ENCODE peak calls at places on chromosomes 1 and 21, in six cellular contexts. R is suprapubic skin; W is ACHN; K is fibroblast of lung; H is colonic mucosa; A is stimulated activated CD8-positive, alpha-beta memory T cell treated with anti-CD3 and anti-CD28 coated beads, Interleukin-7, amount 100 ng/mL, for 4 hours. U is an unnamed sample.

GRCh38 chr1:19813651-19813960 is 1.5 kb downstream of the RNF186 start:
- DNase-seq in H (no peak), A (no peak), W (no peak), K (no peak), R (no peak), U (no peak)

GRCh38 chr1:24098907-24099637 is 12.9 kb downstream of the MYOM3 start:
- DNase-seq in R (no peak), K (no peak), A (no peak), W (no peak), H (no peak), U (no peak)

GRCh38 chr1:50300303-50300702 is 122.9 kb downstream of the DMRTA2 start:
- DNase-seq in H (no peak), K (no peak), W (no peak), A (no peak), R (no peak), U (no peak)

GRCh38 chr1:50651476-50652263 is 228.4 kb upstream of the DMRTA2 start:
- DNase-seq in W (no peak), A (no peak), K (no peak), R (no peak), H (no peak), U (no peak)

GRCh38 chr1:24319962-24320361 is 805 bp downstream of the GRHL3 start:
- DNase-seq in R (no peak), W (no peak), A (no peak), H (no peak), K (no peak), U (no peak)

GRCh38 chr1:53298163-53298685 is 29.6 kb downstream of the LRP8 start:
- DNase-seq in H (no peak), K (peak; percentile 70), A (no peak), W (no peak), R (no peak), U (no peak)

GRCh38 chr1:39105061-39105840 is 79.1 kb downstream of the NDUFS5 start:
- DNase-seq in R (peak; percentile 78), H (peak; percentile 82), W (peak; percentile 71), A (peak; percentile 58), K (peak; percentile 56), U (peak; percentile 43)

GRCh38 chr1:16617778-16618580 is 4.6 kb upstream of the NBPF1 start:
- DNase-seq in R (peak; percentile 63), K (no peak), H (peak; percentile 23), A (no peak), W (no peak), U (peak; percentile 5)

GRCh38 chr1:2404890-2405511 is 7.4 kb downstream of the PEX10 start:
- DNase-seq in A (no peak), W (no peak), R (no peak), K (peak; percentile 55), H (no peak), U (no peak)

GRCh38 chr1:116067564-116067887 is 43.7 kb upstream of the MAB21L3 start:
- DNase-seq in W (no peak), H (no peak), A (no peak), R (peak; percentile 74), K (peak; percentile 97), U (no peak)

GRCh38 chr1:109792056-109792831 is 28.5 kb upstream of the EPS8L3 start:
- DNase-seq in K (peak; percentile 92), A (no peak), R (peak; percentile 68), H (peak; percentile 68), W (peak; percentile 66), U (peak; percentile 66)

GRCh38 chr1:91314643-91315042 is 90.0 kb downstream of the HFM1 start:
- DNase-seq in R (no peak), A (no peak), K (no peak), W (no peak), H (no peak), U (no peak)

GRCh38 chr21:16534408-16535099 is 804.8 kb downstream of the USP25 start:
- DNase-seq in A (no peak), H (peak; percentile 27), W (no peak), R (peak; percentile 90), K (peak; percentile 87), U (peak; percentile 61)

GRCh38 chr1:211632808-211633522 is 42.5 kb downstream of the NEK2 start:
- DNase-seq in H (no peak), K (peak; percentile 85), W (peak; percentile 83), A (no peak), R (no peak), U (no peak)

GRCh38 chr1:108830119-108831008 is 26.5 kb downstream of the AKNAD1 start:
- DNase-seq in H (peak; percentile 44), R (peak; percentile 87), A (no peak), W (no peak), K (peak; percentile 97), U (peak; percentile 75)

GRCh38 chr1:220991959-220992704 is 112.9 kb downstream of the HLX start:
- DNase-seq in W (no peak), A (no peak), K (peak; percentile 85), R (no peak), H (no peak), U (no peak)

GRCh38 chr21:26388731-26389231 is 184.3 kb downstream of the CYYR1 start:
- DNase-seq in W (no peak), K (peak; percentile 29), A (no peak), R (no peak), H (no peak), U (no peak)

GRCh38 chr1:205335692-205336091 is 14.1 kb upstream of the NUAK2 start:
- DNase-seq in H (peak; percentile 90), W (peak; percentile 86), A (peak; percentile 62), R (no peak), K (peak; percentile 69), U (peak; percentile 80)

GRCh38 chr1:201561604-201562003 is 22.7 kb downstream of the NAV1 start:
- DNase-seq in K (no peak), R (no peak), H (no peak), A (no peak), W (no peak), U (no peak)

GRCh38 chr1:168893359-168893791 is 164.4 kb upstream of the DPT start:
- DNase-seq in W (no peak), H (no peak), K (peak; percentile 31), R (no peak), A (no peak), U (peak; percentile 9)

GRCh38 chr1:168345939-168346338 is 65.3 kb downstream of the TBX19 start:
- DNase-seq in K (no peak), A (no peak), R (no peak), W (no peak), H (no peak), U (no peak)

GRCh38 chr1:88001460-88001859 is 672.8 kb downstream of the LMO4 start:
- DNase-seq in H (no peak), W (peak; percentile 40), A (no peak), R (no peak), K (no peak), U (no peak)

GRCh38 chr1:101738475-101738874 is 258.3 kb downstream of the OLFM3 start:
- DNase-seq in A (no peak), K (peak; percentile 72), R (no peak), H (no peak), W (no peak), U (no peak)

GRCh38 chr1:188027613-188028012 is 1198.9 kb downstream of the PLA2G4A start:
- DNase-seq in R (no peak), A (no peak), H (no peak), K (peak; percentile 90), W (peak; percentile 92), U (no peak)

GRCh38 chr1:212234431-212235298 is 50.5 kb upstream of the PPP2R5A start:
- DNase-seq in W (peak; percentile 94), A (peak; percentile 12), H (peak; percentile 38), K (peak; percentile 95), R (no peak), U (no peak)

GRCh38 chr1:59083946-59084865 is 212.7 kb upstream of the FGGY start:
- DNase-seq in R (no peak), K (no peak), A (no peak), H (no peak), W (no peak), U (no peak)

GRCh38 chr1:241459186-241459802 is 60.3 kb downstream of the FH start:
- DNase-seq in A (no peak), W (no peak), K (no peak), R (no peak), H (no peak), U (no peak)

GRCh38 chr1:182602945-182603645 is 1.1 kb downstream of the RGS16 start:
- DNase-seq in H (no peak), A (no peak), W (no peak), R (no peak), K (no peak), U (no peak)